ENCODE peak calls at places on chromosomes 2 and 18, in seven cellular contexts. X is IMR-90, W is kidney, T is breast epithelium, Q is uterus, E is lower lobe of right lung, S is lung. Y is an unnamed sample.

GRCh38 chr2:206218792-206219509 is 55.5 kb upstream of the ZDBF2 start:
- DNase-seq in X (no peak), W (no peak), T (no peak), Q (no peak), E (no peak), S (no peak), Y (no peak)

GRCh38 chr2:139790807-139791206 is 1010.6 kb upstream of the NXPH2 start:
- DNase-seq in X (no peak), W (no peak), T (no peak), Q (no peak), E (no peak), S (no peak), Y (no peak)

GRCh38 chr2:73083886-73084792 is 12.6 kb upstream of the SFXN5 start:
- DNase-seq in X (no peak), W (peak; percentile 55), T (no peak), Q (no peak), E (no peak), S (no peak), Y (no peak)

GRCh38 chr2:204234879-204235278 is 298.3 kb downstream of the ICOS start:
- DNase-seq in X (peak; percentile 50), W (no peak), T (no peak), Q (no peak), E (no peak), S (no peak), Y (no peak)

GRCh38 chr2:160910681-160911080 is 249.5 kb upstream of the TANK start:
- DNase-seq in X (peak; percentile 66), W (no peak), T (no peak), Q (no peak), E (no peak), S (no peak), Y (no peak)

GRCh38 chr2:221304916-221305315 is 267.2 kb downstream of the EPHA4 start:
- DNase-seq in X (no peak), W (no peak), T (no peak), Q (no peak), E (no peak), S (no peak), Y (no peak)

GRCh38 chr2:203713381-203713780 is 6.9 kb downstream of the CD28 start:
- DNase-seq in X (no peak), W (no peak), T (no peak), Q (no peak), E (no peak), S (no peak), Y (no peak)

GRCh38 chr2:147925886-147926285 is 81.1 kb downstream of the ACVR2A start:
- DNase-seq in X (peak; percentile 18), W (no peak), T (no peak), Q (no peak), E (no peak), S (no peak), Y (no peak)

GRCh38 chr2:151481744-151482143 is 72.0 kb downstream of the RIF1 start:
- DNase-seq in X (no peak), W (no peak), T (no peak), Q (no peak), E (no peak), S (no peak), Y (no peak)

GRCh38 chr2:54866179-54866578 is 142.7 kb downstream of the EML6 start:
- DNase-seq in X (no peak), W (no peak), T (no peak), Q (no peak), E (no peak), S (no peak), Y (no peak)

GRCh38 chr18:55672574-55673361 is 84.8 kb upstream of the TCF4 start:
- DNase-seq in X (no peak), W (no peak), T (no peak), Q (no peak), E (no peak), S (no peak), Y (peak; percentile 8)

DNA sequence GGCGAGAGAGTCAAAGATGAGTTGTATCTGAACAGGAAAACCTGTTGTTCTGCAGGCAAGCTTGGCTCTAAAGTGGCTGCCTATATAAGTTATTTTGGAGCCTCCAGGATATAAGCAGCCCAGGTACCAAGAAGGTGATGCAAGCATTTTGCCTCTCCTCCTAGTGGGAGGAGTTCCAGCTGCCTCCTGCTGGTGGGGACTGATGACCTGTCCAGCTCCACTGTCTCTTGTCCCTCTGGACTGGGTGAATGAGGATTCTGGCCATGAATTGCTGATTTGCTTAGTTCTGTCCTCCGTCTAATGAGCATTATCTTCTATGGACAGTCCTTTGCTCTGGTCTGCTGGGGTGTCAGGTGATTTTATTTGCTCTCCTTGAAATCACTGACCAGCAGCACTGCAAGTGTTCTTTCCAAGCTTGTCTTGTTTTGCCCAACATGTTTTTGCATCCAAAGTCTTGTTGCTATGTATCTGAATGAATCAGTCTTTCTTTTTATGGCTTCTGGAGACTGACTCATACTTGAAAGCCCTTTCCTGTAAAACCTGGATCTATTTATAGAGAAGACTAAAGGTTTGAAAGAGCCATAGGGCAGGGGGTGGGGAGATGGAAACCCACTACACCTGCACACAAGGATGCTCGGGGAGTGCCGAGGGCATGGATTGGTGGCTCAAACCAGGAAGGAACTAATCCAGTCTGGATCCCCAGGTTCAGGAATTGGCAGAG is 40.6 kb upstream of the EFHD1 start:
- DNase-seq in X (peak; percentile 82), W (peak; percentile 83), T (no peak), Q (no peak), E (no peak), S (no peak), Y (no peak)
- TF ChIP-seq CTCF in X (no peak), W (peak; percentile 11), T (no peak), Q (no peak), E (no peak), S (no peak), Y (no peak)

DNA sequence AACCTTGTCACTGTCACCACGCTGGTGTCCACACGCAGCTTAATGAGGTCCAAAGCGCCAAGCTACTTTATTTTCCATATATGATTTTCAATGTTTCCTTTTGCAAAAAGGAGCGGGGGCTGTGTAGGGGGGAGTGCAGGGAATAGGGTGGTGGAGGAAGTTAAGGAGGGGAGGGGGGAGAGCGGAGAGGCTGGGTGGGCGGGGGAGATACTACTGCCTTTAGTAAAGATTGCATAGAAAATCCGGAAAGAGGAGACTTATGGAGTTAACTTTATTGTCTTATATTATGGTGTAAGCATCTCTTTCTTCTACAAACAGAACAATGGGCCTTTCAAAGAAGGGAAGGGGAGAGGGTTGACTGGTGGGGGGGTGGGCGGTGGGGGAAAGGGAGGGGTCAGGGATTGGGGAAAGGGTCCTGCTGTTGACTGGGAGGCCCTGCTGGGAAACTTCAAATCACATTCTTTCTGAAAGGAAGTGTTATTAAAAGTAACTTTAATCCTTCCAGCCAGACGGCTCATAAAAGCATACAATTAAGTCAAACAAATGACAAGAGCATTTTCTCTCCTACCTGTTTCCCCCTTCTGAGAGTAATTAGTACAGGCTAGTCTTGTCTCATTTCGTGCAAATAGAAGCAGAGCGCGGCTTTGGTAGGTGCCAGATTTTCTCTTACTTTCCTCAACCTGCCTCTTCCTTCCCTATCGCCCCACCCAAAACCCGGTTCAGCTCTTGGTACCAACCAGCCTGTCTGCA is 2112.8 kb upstream of the PIK3C3 start:
- DNase-seq in X (no peak), W (no peak), T (no peak), Q (no peak), E (no peak), S (no peak), Y (no peak)
- H3K4me3 ChIP-seq in X (peak overlapping the region; percentile 66), W (no peak overlapping the region), T (peak overlapping the region; percentile 51), Q (no peak overlapping the region), E (peak overlapping the region; percentile 42), S (no peak overlapping the region), Y (peak overlapping the region; percentile 61)

GRCh38 chr2:8149985-8150547 is 531.8 kb upstream of the ID2 start:
- DNase-seq in X (peak; percentile 59), W (no peak), T (no peak), Q (no peak), E (no peak), S (no peak), Y (no peak)
- H3K27ac ChIP-seq in X (no peak overlapping the region), W (no peak overlapping the region), T (no peak overlapping the region), Q (peak overlapping the region; percentile 76), E (no peak overlapping the region), S (no peak overlapping the region), Y (no peak overlapping the region)

GRCh38 chr2:172947461-172947860 is 128.2 kb upstream of the MAP3K20 start:
- DNase-seq in X (peak; percentile 81), W (no peak), T (no peak), Q (no peak), E (no peak), S (no peak), Y (no peak)
- TF ChIP-seq CTCF in X (no peak), W (no peak), T (no peak), Q (no peak), E (no peak), S (no peak), Y (no peak)

GRCh38 chr2:109331864-109332848 is 203.2 kb downstream of the SH3RF3 start:
- DNase-seq in X (peak; percentile 96), W (peak; percentile 85), T (peak; percentile 66), Q (peak; percentile 71), E (peak; percentile 86), S (peak; percentile 75), Y (peak; percentile 25)
- H3K4me3 ChIP-seq in X (no peak overlapping the region), W (no peak overlapping the region), T (peak overlapping the region; percentile 6), Q (no peak overlapping the region), E (peak overlapping the region; percentile 29), S (no peak overlapping the region), Y (peak overlapping the region; percentile 7)

DNA sequence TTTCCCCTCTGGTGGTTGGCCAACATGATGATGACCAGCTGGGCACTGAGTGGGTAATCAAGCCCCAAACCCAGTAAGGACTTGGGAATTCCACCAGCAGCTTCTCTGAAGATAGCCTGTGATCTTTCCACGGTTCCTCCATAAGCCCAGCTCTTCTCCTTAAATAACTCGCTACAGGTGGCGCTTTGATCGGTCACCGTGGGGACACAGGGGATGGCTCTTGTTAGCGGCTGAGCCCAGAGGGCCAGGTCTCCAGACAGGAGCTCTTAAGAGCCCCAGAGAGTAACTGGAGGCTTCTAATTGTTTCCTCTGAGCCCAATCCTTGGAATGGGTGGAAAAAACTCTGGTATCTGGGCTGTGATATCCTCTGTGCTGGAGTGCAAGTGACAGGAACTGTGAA is 13.6 kb upstream of the INHBB start:
- DNase-seq in X (no peak), W (no peak), T (no peak), Q (no peak), E (no peak), S (no peak), Y (no peak)
- H3K27ac ChIP-seq in X (no peak overlapping the region), W (no peak overlapping the region), T (no peak overlapping the region), Q (no peak overlapping the region), E (no peak overlapping the region), S (no peak overlapping the region), Y (no peak overlapping the region)